ENCODE peak calls at places on chromosomes 7 and 10, in nine cellular contexts. One of them, this sample, is unnamed.

GRCh38 chr7:46606771-46607170 is 685.7 kb upstream of the IGFBP3 start:
- DNase-seq in SHP77: no peak
- DNase-seq in GM10248: no peak
- DNase-seq in activated T-helper 1 cell treated with anti-CD3 and anti-CD28 coated beads, Interleukin-2, amount 50 U/mL, for 16 hours: no peak
- DNase-seq in endothelial cell: no peak
- DNase-seq in cerebellar cortex: no peak
- DNase-seq in NCI-H1092 treated with DMSO at 0.1 percent for 48 hours: no peak
- DNase-seq in non-pigmented ciliary epithelial cell: no peak
- DNase-seq in heart right ventricle: no peak
- DNase-seq in this sample: no peak

GRCh38 chr7:102874166-102874829 is 38.5 kb upstream of the LRRC17 start:
- DNase-seq in endothelial cell: no peak
- DNase-seq in cerebellar cortex: no peak
- DNase-seq in SHP77: no peak
- DNase-seq in NCI-H1092 treated with DMSO at 0.1 percent for 48 hours: no peak
- DNase-seq in activated T-helper 1 cell treated with anti-CD3 and anti-CD28 coated beads, Interleukin-2, amount 50 U/mL, for 16 hours: no peak
- DNase-seq in GM10248: peak
- DNase-seq in heart right ventricle: no peak
- DNase-seq in non-pigmented ciliary epithelial cell: peak
- DNase-seq in this sample: peak

GRCh38 chr10:8054498-8055407 is at the start of gene GATA3:
- DNase-seq in endothelial cell: peak
- DNase-seq in cerebellar cortex: no peak
- DNase-seq in activated T-helper 1 cell treated with anti-CD3 and anti-CD28 coated beads, Interleukin-2, amount 50 U/mL, for 16 hours: peak
- DNase-seq in NCI-H1092 treated with DMSO at 0.1 percent for 48 hours: no peak
- DNase-seq in heart right ventricle: peak
- DNase-seq in SHP77: no peak
- DNase-seq in non-pigmented ciliary epithelial cell: no peak
- DNase-seq in GM10248: peak
- DNase-seq in this sample: peak

GRCh38 chr7:1898628-1899185 is 228.6 kb downstream of the ELFN1 start:
- DNase-seq in SHP77: no peak
- DNase-seq in NCI-H1092 treated with DMSO at 0.1 percent for 48 hours: no peak
- DNase-seq in cerebellar cortex: no peak
- DNase-seq in GM10248: no peak
- DNase-seq in activated T-helper 1 cell treated with anti-CD3 and anti-CD28 coated beads, Interleukin-2, amount 50 U/mL, for 16 hours: no peak
- DNase-seq in heart right ventricle: no peak
- DNase-seq in endothelial cell: no peak
- DNase-seq in non-pigmented ciliary epithelial cell: no peak
- DNase-seq in this sample: no peak

GRCh38 chr10:11265486-11265885 is 247.8 kb downstream of the CELF2 start:
- DNase-seq in NCI-H1092 treated with DMSO at 0.1 percent for 48 hours: no peak
- DNase-seq in activated T-helper 1 cell treated with anti-CD3 and anti-CD28 coated beads, Interleukin-2, amount 50 U/mL, for 16 hours: no peak
- DNase-seq in non-pigmented ciliary epithelial cell: no peak
- DNase-seq in GM10248: no peak
- DNase-seq in heart right ventricle: no peak
- DNase-seq in cerebellar cortex: peak
- DNase-seq in SHP77: no peak
- DNase-seq in endothelial cell: no peak
- DNase-seq in this sample: no peak

GRCh38 chr7:37162106-37162505 is 286.6 kb downstream of the ELMO1 start:
- DNase-seq in GM10248: no peak
- DNase-seq in heart right ventricle: no peak
- DNase-seq in non-pigmented ciliary epithelial cell: no peak
- DNase-seq in NCI-H1092 treated with DMSO at 0.1 percent for 48 hours: no peak
- DNase-seq in cerebellar cortex: no peak
- DNase-seq in activated T-helper 1 cell treated with anti-CD3 and anti-CD28 coated beads, Interleukin-2, amount 50 U/mL, for 16 hours: no peak
- DNase-seq in endothelial cell: no peak
- DNase-seq in SHP77: no peak
- DNase-seq in this sample: no peak

GRCh38 chr7:70700935-70701425 is 431.0 kb upstream of the GALNT17 start:
- DNase-seq in endothelial cell: no peak
- DNase-seq in GM10248: no peak
- DNase-seq in cerebellar cortex: no peak
- DNase-seq in SHP77: no peak
- DNase-seq in activated T-helper 1 cell treated with anti-CD3 and anti-CD28 coated beads, Interleukin-2, amount 50 U/mL, for 16 hours: no peak
- DNase-seq in NCI-H1092 treated with DMSO at 0.1 percent for 48 hours: no peak
- DNase-seq in non-pigmented ciliary epithelial cell: no peak
- DNase-seq in heart right ventricle: no peak
- DNase-seq in this sample: no peak

GRCh38 chr10:86872757-86873156 is 84.7 kb downstream of the MMRN2 start:
- DNase-seq in activated T-helper 1 cell treated with anti-CD3 and anti-CD28 coated beads, Interleukin-2, amount 50 U/mL, for 16 hours: no peak
- DNase-seq in SHP77: no peak
- DNase-seq in GM10248: no peak
- DNase-seq in non-pigmented ciliary epithelial cell: no peak
- DNase-seq in endothelial cell: no peak
- DNase-seq in cerebellar cortex: no peak
- DNase-seq in heart right ventricle: no peak
- DNase-seq in NCI-H1092 treated with DMSO at 0.1 percent for 48 hours: no peak
- DNase-seq in this sample: no peak

GRCh38 chr10:10942441-10942840 is 75.2 kb upstream of the CELF2 start:
- DNase-seq in SHP77: no peak
- DNase-seq in GM10248: no peak
- DNase-seq in activated T-helper 1 cell treated with anti-CD3 and anti-CD28 coated beads, Interleukin-2, amount 50 U/mL, for 16 hours: no peak
- DNase-seq in heart right ventricle: no peak
- DNase-seq in non-pigmented ciliary epithelial cell: no peak
- DNase-seq in cerebellar cortex: no peak
- DNase-seq in endothelial cell: no peak
- DNase-seq in NCI-H1092 treated with DMSO at 0.1 percent for 48 hours: no peak
- DNase-seq in this sample: no peak

GRCh38 chr7:392822-393221 is 102.9 kb downstream of the FOXL3 start:
- DNase-seq in NCI-H1092 treated with DMSO at 0.1 percent for 48 hours: no peak
- DNase-seq in activated T-helper 1 cell treated with anti-CD3 and anti-CD28 coated beads, Interleukin-2, amount 50 U/mL, for 16 hours: no peak
- DNase-seq in SHP77: no peak
- DNase-seq in endothelial cell: no peak
- DNase-seq in cerebellar cortex: no peak
- DNase-seq in non-pigmented ciliary epithelial cell: no peak
- DNase-seq in heart right ventricle: no peak
- DNase-seq in GM10248: no peak
- DNase-seq in this sample: no peak

GRCh38 chr10:91313-91712 is 42.2 kb upstream of the TUBB8 start:
- DNase-seq in NCI-H1092 treated with DMSO at 0.1 percent for 48 hours: no peak
- DNase-seq in cerebellar cortex: no peak
- DNase-seq in GM10248: no peak
- DNase-seq in activated T-helper 1 cell treated with anti-CD3 and anti-CD28 coated beads, Interleukin-2, amount 50 U/mL, for 16 hours: no peak
- DNase-seq in heart right ventricle: peak
- DNase-seq in endothelial cell: no peak
- DNase-seq in SHP77: no peak
- DNase-seq in non-pigmented ciliary epithelial cell: no peak
- DNase-seq in this sample: no peak

GRCh38 chr7:95420996-95421846 is 13.6 kb downstream of the PON2 start:
- DNase-seq in activated T-helper 1 cell treated with anti-CD3 and anti-CD28 coated beads, Interleukin-2, amount 50 U/mL, for 16 hours: no peak
- DNase-seq in NCI-H1092 treated with DMSO at 0.1 percent for 48 hours: peak
- DNase-seq in endothelial cell: no peak
- DNase-seq in heart right ventricle: no peak
- DNase-seq in cerebellar cortex: no peak
- DNase-seq in SHP77: no peak
- DNase-seq in GM10248: no peak
- DNase-seq in non-pigmented ciliary epithelial cell: no peak
- DNase-seq in this sample: no peak

GRCh38 chr7:101121996-101122932 is 4.6 kb upstream of the SERPINE1 start:
- DNase-seq in cerebellar cortex: peak
- DNase-seq in NCI-H1092 treated with DMSO at 0.1 percent for 48 hours: no peak
- DNase-seq in heart right ventricle: peak
- DNase-seq in endothelial cell: peak
- DNase-seq in SHP77: no peak
- DNase-seq in non-pigmented ciliary epithelial cell: peak
- DNase-seq in GM10248: peak
- DNase-seq in activated T-helper 1 cell treated with anti-CD3 and anti-CD28 coated beads, Interleukin-2, amount 50 U/mL, for 16 hours: no peak
- DNase-seq in this sample: peak

GRCh38 chr7:30472081-30472770 is 6.4 kb downstream of the NOD1 start:
- DNase-seq in activated T-helper 1 cell treated with anti-CD3 and anti-CD28 coated beads, Interleukin-2, amount 50 U/mL, for 16 hours: no peak
- DNase-seq in endothelial cell: no peak
- DNase-seq in SHP77: no peak
- DNase-seq in non-pigmented ciliary epithelial cell: no peak
- DNase-seq in cerebellar cortex: no peak
- DNase-seq in heart right ventricle: no peak
- DNase-seq in NCI-H1092 treated with DMSO at 0.1 percent for 48 hours: no peak
- DNase-seq in GM10248: no peak
- DNase-seq in this sample: no peak

GRCh38 chr7:134836447-134836846 is 57.0 kb downstream of the CALD1 start:
- DNase-seq in activated T-helper 1 cell treated with anti-CD3 and anti-CD28 coated beads, Interleukin-2, amount 50 U/mL, for 16 hours: no peak
- DNase-seq in NCI-H1092 treated with DMSO at 0.1 percent for 48 hours: no peak
- DNase-seq in GM10248: no peak
- DNase-seq in endothelial cell: no peak
- DNase-seq in cerebellar cortex: no peak
- DNase-seq in heart right ventricle: no peak
- DNase-seq in non-pigmented ciliary epithelial cell: no peak
- DNase-seq in SHP77: no peak
- DNase-seq in this sample: no peak

GRCh38 chr10:90856261-90856660 is 1.6 kb downstream of the HTR7 start:
- DNase-seq in heart right ventricle: no peak
- DNase-seq in non-pigmented ciliary epithelial cell: no peak
- DNase-seq in endothelial cell: no peak
- DNase-seq in cerebellar cortex: no peak
- DNase-seq in SHP77: no peak
- DNase-seq in NCI-H1092 treated with DMSO at 0.1 percent for 48 hours: no peak
- DNase-seq in GM10248: no peak
- DNase-seq in activated T-helper 1 cell treated with anti-CD3 and anti-CD28 coated beads, Interleukin-2, amount 50 U/mL, for 16 hours: no peak
- DNase-seq in this sample: no peak

GRCh38 chr7:151229249-151229648 is 2.2 kb upstream of the ABCF2 start:
- DNase-seq in NCI-H1092 treated with DMSO at 0.1 percent for 48 hours: no peak
- DNase-seq in cerebellar cortex: no peak
- DNase-seq in non-pigmented ciliary epithelial cell: no peak
- DNase-seq in GM10248: no peak
- DNase-seq in activated T-helper 1 cell treated with anti-CD3 and anti-CD28 coated beads, Interleukin-2, amount 50 U/mL, for 16 hours: no peak
- DNase-seq in SHP77: no peak
- DNase-seq in heart right ventricle: no peak
- DNase-seq in endothelial cell: no peak
- DNase-seq in this sample: no peak

GRCh38 chr7:44284216-44284615 is 41.2 kb downstream of the CAMK2B start:
- DNase-seq in non-pigmented ciliary epithelial cell: no peak
- DNase-seq in SHP77: no peak
- DNase-seq in heart right ventricle: peak
- DNase-seq in NCI-H1092 treated with DMSO at 0.1 percent for 48 hours: no peak
- DNase-seq in GM10248: no peak
- DNase-seq in cerebellar cortex: no peak
- DNase-seq in endothelial cell: no peak
- DNase-seq in activated T-helper 1 cell treated with anti-CD3 and anti-CD28 coated beads, Interleukin-2, amount 50 U/mL, for 16 hours: no peak
- DNase-seq in this sample: no peak

GRCh38 chr7:138607216-138608126 is 93.7 kb downstream of the SVOPL start:
- DNase-seq in activated T-helper 1 cell treated with anti-CD3 and anti-CD28 coated beads, Interleukin-2, amount 50 U/mL, for 16 hours: no peak
- DNase-seq in SHP77: no peak
- DNase-seq in heart right ventricle: no peak
- DNase-seq in cerebellar cortex: no peak
- DNase-seq in GM10248: no peak
- DNase-seq in NCI-H1092 treated with DMSO at 0.1 percent for 48 hours: no peak
- DNase-seq in non-pigmented ciliary epithelial cell: no peak
- DNase-seq in endothelial cell: no peak
- DNase-seq in this sample: no peak

GRCh38 chr7:45709168-45710034 is 135.2 kb downstream of the ADCY1 start:
- DNase-seq in SHP77: no peak
- DNase-seq in endothelial cell: no peak
- DNase-seq in cerebellar cortex: no peak
- DNase-seq in NCI-H1092 treated with DMSO at 0.1 percent for 48 hours: no peak
- DNase-seq in non-pigmented ciliary epithelial cell: no peak
- DNase-seq in GM10248: no peak
- DNase-seq in activated T-helper 1 cell treated with anti-CD3 and anti-CD28 coated beads, Interleukin-2, amount 50 U/mL, for 16 hours: no peak
- DNase-seq in heart right ventricle: peak
- DNase-seq in this sample: no peak

GRCh38 chr10:75407716-75408511 is 6.3 kb upstream of the ZNF503 start:
- DNase-seq in non-pigmented ciliary epithelial cell: no peak
- DNase-seq in GM10248: no peak
- DNase-seq in heart right ventricle: peak
- DNase-seq in cerebellar cortex: no peak
- DNase-seq in SHP77: no peak
- DNase-seq in activated T-helper 1 cell treated with anti-CD3 and anti-CD28 coated beads, Interleukin-2, amount 50 U/mL, for 16 hours: no peak
- DNase-seq in NCI-H1092 treated with DMSO at 0.1 percent for 48 hours: no peak
- DNase-seq in endothelial cell: peak
- DNase-seq in this sample: no peak

GRCh38 chr7:149885191-149886017 is 11.6 kb downstream of the ATP6V0E2 start:
- DNase-seq in endothelial cell: no peak
- DNase-seq in cerebellar cortex: no peak
- DNase-seq in NCI-H1092 treated with DMSO at 0.1 percent for 48 hours: no peak
- DNase-seq in GM10248: no peak
- DNase-seq in activated T-helper 1 cell treated with anti-CD3 and anti-CD28 coated beads, Interleukin-2, amount 50 U/mL, for 16 hours: no peak
- DNase-seq in SHP77: no peak
- DNase-seq in heart right ventricle: no peak
- DNase-seq in non-pigmented ciliary epithelial cell: no peak
- DNase-seq in this sample: no peak

GRCh38 chr10:22652988-22653431 is 61.4 kb downstream of the PIP4K2A start:
- DNase-seq in NCI-H1092 treated with DMSO at 0.1 percent for 48 hours: no peak
- DNase-seq in non-pigmented ciliary epithelial cell: no peak
- DNase-seq in cerebellar cortex: no peak
- DNase-seq in SHP77: no peak
- DNase-seq in activated T-helper 1 cell treated with anti-CD3 and anti-CD28 coated beads, Interleukin-2, amount 50 U/mL, for 16 hours: no peak
- DNase-seq in heart right ventricle: no peak
- DNase-seq in endothelial cell: no peak
- DNase-seq in GM10248: peak
- DNase-seq in this sample: no peak

GRCh38 chr7:43337191-43337590 is 224.7 kb downstream of the HECW1 start:
- DNase-seq in endothelial cell: no peak
- DNase-seq in non-pigmented ciliary epithelial cell: no peak
- DNase-seq in cerebellar cortex: no peak
- DNase-seq in activated T-helper 1 cell treated with anti-CD3 and anti-CD28 coated beads, Interleukin-2, amount 50 U/mL, for 16 hours: no peak
- DNase-seq in NCI-H1092 treated with DMSO at 0.1 percent for 48 hours: no peak
- DNase-seq in heart right ventricle: no peak
- DNase-seq in GM10248: no peak
- DNase-seq in SHP77: no peak
- DNase-seq in this sample: no peak

GRCh38 chr7:156676263-156676662 is 35.7 kb downstream of the RNF32 start:
- DNase-seq in SHP77: no peak
- DNase-seq in NCI-H1092 treated with DMSO at 0.1 percent for 48 hours: no peak
- DNase-seq in cerebellar cortex: no peak
- DNase-seq in endothelial cell: no peak
- DNase-seq in non-pigmented ciliary epithelial cell: no peak
- DNase-seq in heart right ventricle: no peak
- DNase-seq in activated T-helper 1 cell treated with anti-CD3 and anti-CD28 coated beads, Interleukin-2, amount 50 U/mL, for 16 hours: no peak
- DNase-seq in GM10248: no peak
- DNase-seq in this sample: no peak

GRCh38 chr7:82750007-82750406 is 306.4 kb upstream of the CACNA2D1 start:
- DNase-seq in non-pigmented ciliary epithelial cell: no peak
- DNase-seq in heart right ventricle: no peak
- DNase-seq in endothelial cell: no peak
- DNase-seq in NCI-H1092 treated with DMSO at 0.1 percent for 48 hours: no peak
- DNase-seq in SHP77: no peak
- DNase-seq in activated T-helper 1 cell treated with anti-CD3 and anti-CD28 coated beads, Interleukin-2, amount 50 U/mL, for 16 hours: no peak
- DNase-seq in cerebellar cortex: no peak
- DNase-seq in GM10248: no peak
- DNase-seq in this sample: no peak

GRCh38 chr10:95242581-95243317 is 48.1 kb downstream of the PDLIM1 start:
- DNase-seq in SHP77: peak
- DNase-seq in heart right ventricle: no peak
- DNase-seq in GM10248: no peak
- DNase-seq in endothelial cell: peak
- DNase-seq in cerebellar cortex: peak
- DNase-seq in NCI-H1092 treated with DMSO at 0.1 percent for 48 hours: peak
- DNase-seq in non-pigmented ciliary epithelial cell: no peak
- DNase-seq in activated T-helper 1 cell treated with anti-CD3 and anti-CD28 coated beads, Interleukin-2, amount 50 U/mL, for 16 hours: no peak
- DNase-seq in this sample: no peak

GRCh38 chr10:130215076-130215917 is 79.1 kb downstream of the GLRX3 start:
- DNase-seq in SHP77: no peak
- DNase-seq in GM10248: no peak
- DNase-seq in NCI-H1092 treated with DMSO at 0.1 percent for 48 hours: peak
- DNase-seq in endothelial cell: no peak
- DNase-seq in heart right ventricle: no peak
- DNase-seq in cerebellar cortex: no peak
- DNase-seq in activated T-helper 1 cell treated with anti-CD3 and anti-CD28 coated beads, Interleukin-2, amount 50 U/mL, for 16 hours: no peak
- DNase-seq in non-pigmented ciliary epithelial cell: no peak
- DNase-seq in this sample: no peak

GRCh38 chr7:105298004-105298403 is 90.7 kb downstream of the SRPK2 start:
- DNase-seq in activated T-helper 1 cell treated with anti-CD3 and anti-CD28 coated beads, Interleukin-2, amount 50 U/mL, for 16 hours: no peak
- DNase-seq in non-pigmented ciliary epithelial cell: no peak
- DNase-seq in cerebellar cortex: no peak
- DNase-seq in SHP77: no peak
- DNase-seq in GM10248: no peak
- DNase-seq in endothelial cell: no peak
- DNase-seq in NCI-H1092 treated with DMSO at 0.1 percent for 48 hours: no peak
- DNase-seq in heart right ventricle: no peak
- DNase-seq in this sample: no peak

GRCh38 chr10:126924915-126925300 is 19.7 kb downstream of the DOCK1 start:
- DNase-seq in activated T-helper 1 cell treated with anti-CD3 and anti-CD28 coated beads, Interleukin-2, amount 50 U/mL, for 16 hours: no peak
- DNase-seq in NCI-H1092 treated with DMSO at 0.1 percent for 48 hours: no peak
- DNase-seq in cerebellar cortex: no peak
- DNase-seq in GM10248: no peak
- DNase-seq in SHP77: no peak
- DNase-seq in non-pigmented ciliary epithelial cell: no peak
- DNase-seq in heart right ventricle: no peak
- DNase-seq in endothelial cell: no peak
- DNase-seq in this sample: no peak

GRCh38 chr7:75716992-75717626 is 21.6 kb downstream of the HIP1 start:
- DNase-seq in cerebellar cortex: no peak
- DNase-seq in SHP77: no peak
- DNase-seq in endothelial cell: no peak
- DNase-seq in GM10248: no peak
- DNase-seq in activated T-helper 1 cell treated with anti-CD3 and anti-CD28 coated beads, Interleukin-2, amount 50 U/mL, for 16 hours: no peak
- DNase-seq in non-pigmented ciliary epithelial cell: no peak
- DNase-seq in heart right ventricle: no peak
- DNase-seq in NCI-H1092 treated with DMSO at 0.1 percent for 48 hours: no peak
- DNase-seq in this sample: no peak

This sample was measured in kidney epithelial cell.